ENCODE peak calls at places on chromosomes 5 and 9, in seven cellular contexts. One of them, this sample, is unnamed.

GRCh38 chr5:180599981-180600553 is 8.8 kb upstream of the SCGB3A1 start:
- DNase-seq in MM.1S: no peak
- DNase-seq in GM23248: no peak
- DNase-seq in neural progenitor cell: no peak
- DNase-seq in GM23338: no peak
- DNase-seq in SK-N-SH: peak; percentile 27
- DNase-seq in PC-9: no peak
- DNase-seq in this sample: no peak

GRCh38 chr9:699396-699795 is 142.1 kb upstream of the DMRT1 start:
- DNase-seq in PC-9: no peak
- DNase-seq in MM.1S: no peak
- DNase-seq in neural progenitor cell: no peak
- DNase-seq in GM23338: no peak
- DNase-seq in SK-N-SH: no peak
- DNase-seq in GM23248: no peak
- DNase-seq in this sample: no peak

GRCh38 chr5:171428168-171428658 is 8.8 kb downstream of the FGF18 start:
- DNase-seq in GM23248: no peak
- DNase-seq in GM23338: no peak
- DNase-seq in neural progenitor cell: no peak
- DNase-seq in SK-N-SH: no peak
- DNase-seq in MM.1S: no peak
- DNase-seq in PC-9: no peak
- DNase-seq in this sample: no peak

GRCh38 chr9:3528466-3528865 is 2.7 kb upstream of the RFX3 start:
- DNase-seq in SK-N-SH: no peak
- DNase-seq in MM.1S: no peak
- DNase-seq in PC-9: no peak
- DNase-seq in neural progenitor cell: no peak
- DNase-seq in GM23248: no peak
- DNase-seq in GM23338: no peak
- DNase-seq in this sample: no peak

GRCh38 chr9:36318212-36318802 is 60.1 kb upstream of the GNE start:
- DNase-seq in GM23338: no peak
- DNase-seq in SK-N-SH: no peak
- DNase-seq in MM.1S: no peak
- DNase-seq in neural progenitor cell: no peak
- DNase-seq in PC-9: no peak
- DNase-seq in GM23248: no peak
- DNase-seq in this sample: no peak

GRCh38 chr5:72598461-72599433 is 91.5 kb upstream of the ZNF366 start:
- DNase-seq in PC-9: no peak
- DNase-seq in neural progenitor cell: no peak
- DNase-seq in GM23338: no peak
- DNase-seq in GM23248: peak; percentile 53
- DNase-seq in MM.1S: no peak
- DNase-seq in SK-N-SH: no peak
- DNase-seq in this sample: peak; percentile 28

GRCh38 chr9:82810902-82811301 is 252.0 kb downstream of the RASEF start:
- DNase-seq in neural progenitor cell: no peak
- DNase-seq in GM23338: peak; percentile 78
- DNase-seq in SK-N-SH: no peak
- DNase-seq in PC-9: peak; percentile 75
- DNase-seq in MM.1S: no peak
- DNase-seq in GM23248: peak; percentile 5
- DNase-seq in this sample: peak; percentile 79

GRCh38 chr9:88651682-88652633 is 117.0 kb downstream of the NXNL2 start:
- DNase-seq in GM23248: peak; percentile 99
- DNase-seq in PC-9: no peak
- DNase-seq in SK-N-SH: no peak
- DNase-seq in neural progenitor cell: no peak
- DNase-seq in MM.1S: no peak
- DNase-seq in GM23338: no peak
- DNase-seq in this sample: peak; percentile 69

GRCh38 chr5:102759289-102759688 is 4.2 kb downstream of the PAM start:
- DNase-seq in GM23248: no peak
- DNase-seq in PC-9: no peak
- DNase-seq in neural progenitor cell: no peak
- DNase-seq in SK-N-SH: no peak
- DNase-seq in MM.1S: no peak
- DNase-seq in GM23338: no peak
- DNase-seq in this sample: no peak

GRCh38 chr9:22105005-22105722 is 96.1 kb upstream of the CDKN2B start:
- DNase-seq in GM23338: no peak
- DNase-seq in GM23248: no peak
- DNase-seq in SK-N-SH: no peak
- DNase-seq in PC-9: no peak
- DNase-seq in MM.1S: peak; percentile 78
- DNase-seq in neural progenitor cell: no peak
- DNase-seq in this sample: no peak

GRCh38 chr9:976805-977360 is 428 bp downstream of the DMRT3 start:
- DNase-seq in SK-N-SH: peak; percentile 31
- DNase-seq in PC-9: no peak
- DNase-seq in neural progenitor cell: peak; percentile 78
- DNase-seq in GM23248: no peak
- DNase-seq in MM.1S: peak; percentile 33
- DNase-seq in GM23338: peak; percentile 65
- DNase-seq in this sample: peak; percentile 11

GRCh38 chr9:97984188-97985057 is 1.3 kb downstream of the ANP32B start:
- DNase-seq in GM23248: peak; percentile 90
- DNase-seq in PC-9: peak; percentile 38
- DNase-seq in GM23338: peak; percentile 56
- DNase-seq in neural progenitor cell: peak; percentile 73
- DNase-seq in SK-N-SH: peak; percentile 93
- DNase-seq in MM.1S: peak; percentile 79
- DNase-seq in this sample: peak; percentile 74

GRCh38 chr5:117380316-117380715 is 805.7 kb upstream of the SEMA6A start:
- DNase-seq in neural progenitor cell: no peak
- DNase-seq in PC-9: no peak
- DNase-seq in MM.1S: no peak
- DNase-seq in SK-N-SH: no peak
- DNase-seq in GM23338: no peak
- DNase-seq in GM23248: no peak
- DNase-seq in this sample: no peak

GRCh38 chr5:55568629-55569512 is 34.1 kb upstream of the PLPP1 start:
- DNase-seq in PC-9: no peak
- DNase-seq in GM23338: peak; percentile 28
- DNase-seq in SK-N-SH: no peak
- DNase-seq in GM23248: peak; percentile 64
- DNase-seq in MM.1S: no peak
- DNase-seq in neural progenitor cell: peak; percentile 62
- DNase-seq in this sample: no peak

GRCh38 chr9:133160742-133161541 is 2.8 kb downstream of the GBGT1 start:
- DNase-seq in SK-N-SH: peak; percentile 88
- DNase-seq in MM.1S: peak; percentile 49
- DNase-seq in neural progenitor cell: peak; percentile 45
- DNase-seq in GM23338: peak; percentile 68
- DNase-seq in GM23248: peak; percentile 84
- DNase-seq in PC-9: peak; percentile 71
- DNase-seq in this sample: peak; percentile 59

GRCh38 chr9:3136999-3137675 is 293.2 kb upstream of the PUM3 start:
- DNase-seq in neural progenitor cell: no peak
- DNase-seq in GM23248: peak; percentile 10
- DNase-seq in PC-9: no peak
- DNase-seq in SK-N-SH: no peak
- DNase-seq in MM.1S: no peak
- DNase-seq in GM23338: no peak
- DNase-seq in this sample: no peak

DNA sequence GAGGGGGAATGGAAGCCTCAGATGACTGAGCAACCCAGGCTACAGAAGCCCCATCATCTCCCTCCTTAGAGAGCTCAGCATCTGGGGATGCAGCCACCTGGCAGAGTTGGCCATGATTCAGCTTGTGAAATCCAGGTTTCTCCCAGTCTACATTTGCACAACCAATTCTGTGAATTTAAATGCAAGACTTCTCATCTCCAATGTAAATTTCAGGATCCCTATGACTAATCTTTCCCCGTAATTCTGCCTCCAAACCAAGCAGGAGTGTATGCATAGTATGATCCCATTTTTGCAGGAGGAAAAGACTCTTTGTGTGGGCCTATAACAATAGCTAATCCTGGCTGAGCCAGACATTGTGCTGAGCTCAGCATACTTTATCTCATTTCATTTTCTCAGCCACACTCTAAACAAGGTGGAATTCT is 59.6 kb upstream of the IL17B start:
- DNase-seq in GM23338: no peak
- DNase-seq in PC-9: no peak
- DNase-seq in MM.1S: no peak
- DNase-seq in SK-N-SH: no peak
- DNase-seq in GM23248: no peak
- DNase-seq in neural progenitor cell: no peak
- DNase-seq in this sample: peak; percentile 91
- H3K4me3 ChIP-seq in GM23338: no peak overlapping the region
- H3K4me3 ChIP-seq in PC-9: no peak overlapping the region
- H3K4me3 ChIP-seq in MM.1S: no peak overlapping the region
- H3K4me3 ChIP-seq in SK-N-SH: no peak overlapping the region
- H3K4me3 ChIP-seq in GM23248: no peak overlapping the region
- H3K4me3 ChIP-seq in neural progenitor cell: no peak overlapping the region
- H3K4me3 ChIP-seq in this sample: no peak overlapping the region

DNA sequence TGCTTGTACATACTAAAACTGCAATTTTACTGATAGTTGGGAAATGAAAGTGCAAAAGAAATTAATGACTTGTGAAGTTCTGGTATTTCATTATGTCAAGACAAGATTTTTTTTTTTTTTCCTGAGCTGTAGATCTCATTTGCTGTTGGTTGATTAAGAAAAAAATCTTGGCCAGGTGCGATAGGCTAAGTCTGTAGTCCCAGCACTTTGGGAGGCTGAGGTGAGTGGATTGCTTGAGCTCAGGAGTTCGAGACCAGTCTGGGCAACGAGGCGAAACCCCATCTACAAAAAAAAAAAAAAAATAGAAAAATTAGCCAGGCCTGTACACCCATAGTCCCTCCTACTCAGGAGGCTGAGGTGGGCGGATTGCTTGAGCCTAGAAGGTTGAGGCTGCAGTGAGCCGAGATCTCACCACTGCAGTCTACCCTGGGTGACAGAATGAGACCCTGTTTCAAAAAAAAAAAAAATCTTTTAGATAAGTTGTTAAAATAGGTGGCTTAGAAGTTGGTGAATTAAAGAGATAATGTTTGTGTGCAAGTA is 12.2 kb downstream of the CDC42SE2 start:
- DNase-seq in GM23248: no peak
- DNase-seq in SK-N-SH: no peak
- DNase-seq in MM.1S: no peak
- DNase-seq in neural progenitor cell: no peak
- DNase-seq in PC-9: no peak
- DNase-seq in GM23338: no peak
- DNase-seq in this sample: no peak
- H3F3A ChIP-seq in GM23248: peaks cover 11% of the 10 kb centered on the region
- H3F3A ChIP-seq in SK-N-SH: peaks cover 28% of the 10 kb centered on the region
- H3F3A ChIP-seq in MM.1S: peaks cover 55% of the 10 kb centered on the region
- H3F3A ChIP-seq in neural progenitor cell: peaks cover 11% of the 10 kb centered on the region
- H3F3A ChIP-seq in PC-9: peaks cover 37% of the 10 kb centered on the region
- H3F3A ChIP-seq in GM23338: peaks cover 6% of the 10 kb centered on the region
- H3F3A ChIP-seq in this sample: no peaks in the 10 kb centered on the region

GRCh38 chr5:74311961-74312360 is 328.6 kb downstream of the ENC1 start:
- DNase-seq in PC-9: no peak
- DNase-seq in GM23248: no peak
- DNase-seq in MM.1S: no peak
- DNase-seq in SK-N-SH: no peak
- DNase-seq in neural progenitor cell: no peak
- DNase-seq in GM23338: no peak
- DNase-seq in this sample: no peak
- H3K4me3 ChIP-seq in PC-9: no peak overlapping the region
- H3K4me3 ChIP-seq in GM23248: no peak overlapping the region
- H3K4me3 ChIP-seq in MM.1S: no peak overlapping the region
- H3K4me3 ChIP-seq in SK-N-SH: no peak overlapping the region
- H3K4me3 ChIP-seq in neural progenitor cell: no peak overlapping the region
- H3K4me3 ChIP-seq in GM23338: no peak overlapping the region
- H3K4me3 ChIP-seq in this sample: no peak overlapping the region

DNA sequence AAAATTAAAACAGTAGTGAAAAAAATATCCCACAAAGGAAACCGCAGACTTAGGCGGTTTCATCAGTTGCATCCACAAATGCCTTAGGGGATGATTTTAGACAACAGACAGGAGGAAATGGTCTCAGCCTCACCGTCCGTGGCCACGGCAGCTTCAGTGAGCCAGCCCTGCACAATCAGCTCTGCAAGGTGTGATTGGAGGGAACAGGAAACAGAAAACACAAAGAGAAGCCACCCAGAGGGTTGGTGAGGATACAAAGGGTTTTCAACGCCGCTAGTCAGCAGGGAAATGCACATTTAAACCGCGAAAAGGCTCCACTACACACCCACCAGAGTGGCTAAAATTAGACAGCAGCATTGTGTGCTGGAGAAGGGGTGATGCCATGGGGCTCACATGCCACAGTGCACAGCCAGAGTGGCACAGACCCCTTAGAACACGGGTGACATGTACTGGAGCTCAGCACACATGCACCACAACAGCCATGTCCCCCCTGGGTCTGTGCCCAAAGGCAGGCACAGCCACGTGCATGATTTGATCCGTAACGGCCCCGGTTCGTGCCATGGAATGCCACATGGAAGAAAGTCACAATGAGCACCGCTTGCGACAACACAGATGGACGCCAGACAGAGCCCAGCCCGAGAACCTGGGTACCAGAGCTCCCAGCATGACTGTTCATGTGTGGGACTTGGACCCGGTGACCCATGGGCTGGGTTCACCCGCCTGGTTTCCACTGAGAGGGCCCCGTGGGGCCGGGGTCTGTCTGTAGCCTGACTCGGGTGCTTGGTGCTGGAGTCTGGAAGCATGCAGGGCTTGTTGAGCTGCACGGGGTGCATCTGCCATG is 18.3 kb upstream of the TERT start:
- DNase-seq in SK-N-SH: no peak
- DNase-seq in GM23248: no peak
- DNase-seq in neural progenitor cell: no peak
- DNase-seq in GM23338: no peak
- DNase-seq in PC-9: peak; percentile 63
- DNase-seq in MM.1S: peak; percentile 98
- DNase-seq in this sample: no peak
- H3F3A ChIP-seq in SK-N-SH: peaks cover 4% of the 10 kb centered on the region
- H3F3A ChIP-seq in GM23248: peaks cover 10% of the 10 kb centered on the region
- H3F3A ChIP-seq in neural progenitor cell: peaks cover 16% of the 10 kb centered on the region
- H3F3A ChIP-seq in GM23338: peaks cover 23% of the 10 kb centered on the region
- H3F3A ChIP-seq in PC-9: peaks cover 41% of the 10 kb centered on the region
- H3F3A ChIP-seq in MM.1S: peaks cover 65% of the 10 kb centered on the region
- H3F3A ChIP-seq in this sample: peaks cover 5% of the 10 kb centered on the region

DNA sequence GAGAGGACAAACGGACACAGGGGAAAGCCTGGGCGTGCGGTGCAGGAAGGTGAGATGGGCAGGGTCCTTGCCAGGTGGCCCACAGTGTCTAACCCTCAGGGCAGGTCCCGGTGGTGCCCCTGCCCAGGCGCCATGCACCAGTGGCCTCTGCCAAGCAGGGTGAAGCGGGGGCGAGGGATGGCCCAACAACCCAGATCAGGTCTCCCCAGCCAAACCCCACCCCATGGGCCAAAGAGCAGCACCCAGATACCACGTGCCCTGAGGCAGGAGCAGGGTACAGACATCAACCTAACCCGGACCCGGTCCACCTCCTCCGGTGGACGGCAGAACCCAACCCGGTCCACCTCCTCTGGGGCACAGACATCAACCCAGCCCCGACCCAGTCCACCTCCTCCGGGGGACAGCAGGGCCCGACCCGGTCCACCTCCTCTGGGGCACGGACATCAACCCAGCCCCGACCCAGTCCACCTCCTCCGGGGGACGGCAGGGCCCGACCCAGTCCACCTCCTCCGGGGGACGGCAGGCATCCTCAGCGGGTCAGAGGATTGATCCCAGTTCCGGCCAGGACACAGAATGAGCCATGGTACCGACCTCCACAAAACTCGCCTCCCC is 12.8 kb downstream of the SLC12A7 start:
- DNase-seq in GM23338: no peak
- DNase-seq in neural progenitor cell: no peak
- DNase-seq in GM23248: no peak
- DNase-seq in SK-N-SH: no peak
- DNase-seq in MM.1S: no peak
- DNase-seq in PC-9: no peak
- DNase-seq in this sample: no peak
- H3K4me3 ChIP-seq in GM23338: no peak overlapping the region
- H3K4me3 ChIP-seq in neural progenitor cell: no peak overlapping the region
- H3K4me3 ChIP-seq in GM23248: no peak overlapping the region
- H3K4me3 ChIP-seq in SK-N-SH: no peak overlapping the region
- H3K4me3 ChIP-seq in MM.1S: no peak overlapping the region
- H3K4me3 ChIP-seq in PC-9: no peak overlapping the region
- H3K4me3 ChIP-seq in this sample: no peak overlapping the region

This sample was measured in PC-3.